ENCODE peak calls at places on chromosomes 16 and 17, in six cellular contexts. S is upper lobe of right lung, V is astrocyte, E is lower lobe of right lung, R is WERI-Rb-1, D is psoas muscle. T is an unnamed sample. For H3K27me3, the result is how much of the 10 kb centered on the place peaks cover.

GRCh38 chr16:77600555-77600954 is 121.8 kb upstream of the NUDT7 start:
- DNase-seq in S (no peak), V (no peak), E (no peak), R (no peak), D (no peak), T (no peak)

GRCh38 chr17:3843935-3844516 is 2.0 kb downstream of the NCBP3 start:
- DNase-seq in S (no peak), V (no peak), E (no peak), R (peak), D (no peak), T (no peak)

GRCh38 chr16:79628501-79628975 is 28.0 kb upstream of the MAF start:
- DNase-seq in S (no peak), V (peak), E (no peak), R (no peak), D (no peak), T (no peak)

GRCh38 chr17:76239538-76240274 is 587 bp downstream of the RNF157 start:
- DNase-seq in S (no peak), V (no peak), E (no peak), R (no peak), D (no peak), T (no peak)

GRCh38 chr16:47712276-47713224 is 251.4 kb downstream of the PHKB start:
- DNase-seq in S (no peak), V (peak), E (peak), R (no peak), D (no peak), T (no peak)

GRCh38 chr16:1201444-1201843 is 23.6 kb downstream of the TPSG1 start:
- DNase-seq in S (no peak), V (no peak), E (no peak), R (no peak), D (no peak), T (no peak)

GRCh38 chr16:50861926-50862325 is 120.0 kb downstream of the CYLD start:
- DNase-seq in S (no peak), V (peak), E (no peak), R (no peak), D (no peak), T (no peak)

GRCh38 chr16:51009813-51010212 is 141.3 kb downstream of the SALL1 start:
- DNase-seq in S (no peak), V (no peak), E (no peak), R (no peak), D (no peak), T (no peak)

GRCh38 chr17:40295471-40296457 is 8.1 kb downstream of the CDC6 start:
- DNase-seq in S (no peak), V (no peak), E (no peak), R (no peak), D (peak), T (no peak)

GRCh38 chr16:81779540-81780320 is 639 bp downstream of the PLCG2 start:
- DNase-seq in S (peak), V (no peak), E (peak), R (no peak), D (peak), T (no peak)

GRCh38 chr17:73526851-73527250 is 117.4 kb downstream of the SDK2 start:
- DNase-seq in S (no peak), V (no peak), E (no peak), R (no peak), D (no peak), T (no peak)

GRCh38 chr16:58329147-58329546 is 34.3 kb upstream of the PRSS54 start:
- DNase-seq in S (no peak), V (peak), E (no peak), R (no peak), D (no peak), T (no peak)

GRCh38 chr16:89312194-89312593 is 94.7 kb downstream of the ZNF778 start:
- DNase-seq in S (no peak), V (no peak), E (no peak), R (no peak), D (no peak), T (no peak)

GRCh38 chr17:40548982-40549680 is 16.1 kb downstream of the CCR7 start:
- DNase-seq in S (peak), V (peak), E (peak), R (peak), D (peak), T (peak)

GRCh38 chr17:49497147-49498036 is 2.3 kb downstream of the NGFR start:
- DNase-seq in S (no peak), V (peak), E (no peak), R (peak), D (peak), T (no peak)

GRCh38 chr17:79131274-79131635 is 56.6 kb downstream of the ENGASE start:
- DNase-seq in S (no peak), V (no peak), E (no peak), R (no peak), D (no peak), T (no peak)
- H3K27me3 ChIP-seq in S (under half), V (under half), E (half or more), R (under half), D (under half), T (under half)

GRCh38 chr16:53421248-53421647 is 13.0 kb upstream of the RBL2 start:
- DNase-seq in S (no peak), V (no peak), E (no peak), R (no peak), D (no peak), T (no peak)
- TF ChIP-seq CTCF in S (no peak), V (no peak), E (no peak), R (peak), D (no peak), T (no peak)

GRCh38 chr17:72005332-72006163 is 115.3 kb upstream of the SOX9 start:
- DNase-seq in S (no peak), V (no peak), E (no peak), R (no peak), D (no peak), T (no peak)
- H3K27me3 ChIP-seq in S (under half), V (under half), E (under half), R (under half), D (under half), T (under half)

GRCh38 chr17:83131268-83132011 is 52.0 kb downstream of the METRNL start:
- DNase-seq in S (peak), V (no peak), E (peak), R (no peak), D (peak), T (no peak)
- TF ChIP-seq CTCF in S (no peak), V (no peak), E (no peak), R (no peak), D (no peak), T (no peak)

GRCh38 chr17:62702746-62703268 is 75.3 kb downstream of the MRC2 start:
- DNase-seq in S (no peak), V (no peak), E (no peak), R (no peak), D (no peak), T (no peak)
- H3K27me3 ChIP-seq in S (under half), V (under half), E (under half), R (under half), D (under half), T (under half)

GRCh38 chr17:81137248-81137647 is 28.1 kb upstream of the PVALEF start:
- DNase-seq in S (no peak), V (no peak), E (no peak), R (no peak), D (no peak), T (no peak)
- TF ChIP-seq CTCF in S (no peak), V (no peak), E (no peak), R (no peak), D (no peak), T (no peak)